ENCODE peak calls at places on chromosomes 7 and 10, in six cellular contexts. Z is stimulated activated CD4-positive, alpha-beta T cell treated with anti-CD3 and anti-CD28 coated beads, TNF-alpha, amount 100 ng/mL, for 48 hours; O is NCI-H460; X is T follicular helper cell; Y is T-cell; I is activated CD8-positive, alpha-beta memory T cell treated with anti-CD3 and anti-CD28 coated beads for 48 hours. Q is an unnamed sample.

GRCh38 chr10:8151086-8151485 is 96.6 kb downstream of the GATA3 start:
- DNase-seq in Z (no peak), O (no peak), X (no peak), Y (no peak), I (no peak), Q (no peak)

GRCh38 chr10:88157981-88158465 is 294.6 kb downstream of the PTEN start:
- DNase-seq in Z (no peak), O (no peak), X (no peak), Y (no peak), I (no peak), Q (no peak)

GRCh38 chr7:148084138-148084537 is 506.4 kb upstream of the C7orf33 start:
- DNase-seq in Z (no peak), O (peak; percentile 44), X (no peak), Y (no peak), I (no peak), Q (no peak)

GRCh38 chr10:57162231-57162630 is 801.2 kb upstream of the ZWINT start:
- DNase-seq in Z (no peak), O (no peak), X (no peak), Y (no peak), I (no peak), Q (no peak)

GRCh38 chr7:80895056-80895455 is 23.8 kb downstream of the SEMA3C start:
- DNase-seq in Z (no peak), O (no peak), X (no peak), Y (no peak), I (no peak), Q (no peak)

GRCh38 chr7:5793361-5794072 is 12.1 kb upstream of the RNF216 start:
- DNase-seq in Z (no peak), O (no peak), X (no peak), Y (no peak), I (no peak), Q (no peak)

GRCh38 chr10:79492839-79493238 is 19.5 kb upstream of the EIF5AL1 start:
- DNase-seq in Z (no peak), O (no peak), X (no peak), Y (no peak), I (no peak), Q (peak; percentile 49)

GRCh38 chr10:44956717-44957706 is 2.6 kb upstream of the RASSF4 start:
- DNase-seq in Z (no peak), O (no peak), X (no peak), Y (peak; percentile 8), I (no peak), Q (peak; percentile 16)

GRCh38 chr7:22372863-22373262 is 15.9 kb upstream of the RAPGEF5 start:
- DNase-seq in Z (no peak), O (no peak), X (no peak), Y (no peak), I (no peak), Q (no peak)

GRCh38 chr7:127798769-127799372 is 146.9 kb downstream of the SND1 start:
- DNase-seq in Z (no peak), O (no peak), X (no peak), Y (no peak), I (no peak), Q (no peak)

GRCh38 chr7:29573594-29573993 is 10.0 kb downstream of the PRR15 start:
- DNase-seq in Z (no peak), O (no peak), X (no peak), Y (no peak), I (no peak), Q (no peak)

GRCh38 chr10:93595378-93596288 is 5.4 kb downstream of the RBP4 start:
- DNase-seq in Z (no peak), O (no peak), X (no peak), Y (no peak), I (no peak), Q (no peak)

GRCh38 chr7:33578166-33578565 is 327.2 kb upstream of the BMPER start:
- DNase-seq in Z (no peak), O (no peak), X (no peak), Y (no peak), I (no peak), Q (no peak)

GRCh38 chr10:103814626-103815370 is 40.6 kb downstream of the SH3PXD2A start:
- DNase-seq in Z (no peak), O (no peak), X (no peak), Y (no peak), I (no peak), Q (no peak)

GRCh38 chr7:74364061-74364460 is 74.9 kb downstream of the CLIP2 start:
- DNase-seq in Z (no peak), O (no peak), X (no peak), Y (no peak), I (no peak), Q (no peak)

GRCh38 chr7:39428221-39428620 is 138.0 kb upstream of the YAE1 start:
- DNase-seq in Z (no peak), O (no peak), X (no peak), Y (no peak), I (no peak), Q (no peak)

GRCh38 chr10:34650156-34650555 is 164.9 kb downstream of the PARD3 start:
- DNase-seq in Z (no peak), O (no peak), X (no peak), Y (no peak), I (no peak), Q (no peak)

GRCh38 chr10:116880716-116881440 is 31.6 kb downstream of the ENO4 start:
- DNase-seq in Z (no peak), O (no peak), X (no peak), Y (no peak), I (no peak), Q (no peak)

GRCh38 chr10:74153123-74153522 is 2.1 kb downstream of the ADK start:
- DNase-seq in Z (no peak), O (peak; percentile 35), X (no peak), Y (no peak), I (no peak), Q (no peak)

GRCh38 chr10:121195524-121195910 is 344.4 kb downstream of the WDR11 start:
- DNase-seq in Z (no peak), O (no peak), X (no peak), Y (no peak), I (no peak), Q (no peak)

GRCh38 chr7:1219516-1219915 is 13.2 kb upstream of the UNCX start:
- DNase-seq in Z (no peak), O (no peak), X (no peak), Y (no peak), I (no peak), Q (no peak)

GRCh38 chr10:77478248-77478963 is 159.2 kb downstream of the KCNMA1 start:
- DNase-seq in Z (no peak), O (no peak), X (no peak), Y (no peak), I (no peak), Q (no peak)

GRCh38 chr10:113239569-113239968 is 289.5 kb downstream of the TCF7L2 start:
- DNase-seq in Z (no peak), O (no peak), X (no peak), Y (no peak), I (no peak), Q (peak; percentile 75)

GRCh38 chr10:33198610-33199009 is 135.9 kb downstream of the NRP1 start:
- DNase-seq in Z (no peak), O (no peak), X (no peak), Y (no peak), I (no peak), Q (no peak)

GRCh38 chr10:7108141-7108540 is 302.7 kb downstream of the SFMBT2 start:
- DNase-seq in Z (no peak), O (no peak), X (no peak), Y (no peak), I (no peak), Q (no peak)

GRCh38 chr7:75928600-75928939 is 13.6 kb downstream of the POR start:
- DNase-seq in Z (no peak), O (no peak), X (no peak), Y (peak; percentile 65), I (no peak), Q (no peak)

Q was measured in mesenteric fat pad.